ENCODE peak calls at places on chromosomes 11 and 22, in five cellular contexts. G, Y, X, S and R are unnamed samples.
A peak's percentile ranks its signal among the peaks of the same experiment; 100 is the strongest.

GRCh38 chr11:35126000-35126878 is 12.7 kb upstream of the CD44 start:
- DNase-seq in X (no peak), S (no peak), Y (no peak), G (no peak), R (no peak)

GRCh38 chr11:112540261-112540660 is 279.6 kb upstream of the PLET1 start:
- DNase-seq in X (no peak), Y (no peak), G (no peak), S (no peak), R (no peak)

GRCh38 chr11:123841189-123841588 is 35.0 kb upstream of the OR6M1 start:
- DNase-seq in X (no peak), G (no peak), Y (no peak), S (no peak), R (no peak)

GRCh38 chr11:36446135-36446534 is 63.9 kb downstream of the TRAF6 start:
- DNase-seq in Y (no peak), G (no peak), S (no peak), X (no peak), R (no peak)

GRCh38 chr11:66904055-66904454 is 47.2 kb downstream of the LRFN4 start:
- DNase-seq in S (no peak), Y (no peak), G (peak; percentile 6), X (no peak), R (no peak)

GRCh38 chr11:96942855-96943254 is 553.0 kb downstream of the JRKL start:
- DNase-seq in Y (no peak), X (no peak), G (no peak), S (no peak), R (no peak)

GRCh38 chr11:73439002-73439843 is 63.0 kb downstream of the RELT start:
- DNase-seq in G (peak; percentile 61), Y (no peak), X (no peak), S (peak; percentile 14), R (no peak)

GRCh38 chr11:33857924-33858323 is 34.0 kb downstream of the LMO2 start:
- DNase-seq in Y (no peak), S (peak; percentile 67), G (peak; percentile 81), X (peak; percentile 67), R (peak; percentile 58)

GRCh38 chr11:32386770-32387377 is 48.5 kb downstream of the WT1 start:
- DNase-seq in S (no peak), Y (no peak), X (no peak), G (peak; percentile 37), R (no peak)

GRCh38 chr11:75325713-75326438 is 25.6 kb downstream of the ARRB1 start:
- DNase-seq in X (no peak), S (peak; percentile 34), Y (no peak), G (no peak), R (no peak)

GRCh38 chr11:57567512-57568329 is at the start of gene UBE2L6:
- DNase-seq in S (peak; percentile 47), Y (no peak), X (peak; percentile 74), G (peak; percentile 91), R (peak; percentile 54)

GRCh38 chr22:41302016-41302767 is 867 bp downstream of the ZC3H7B start:
- DNase-seq in X (peak; percentile 58), G (peak; percentile 80), Y (no peak), S (no peak), R (peak; percentile 17)

GRCh38 chr11:1291295-1292017 is 18.0 kb downstream of the TOLLIP start:
- DNase-seq in X (no peak), Y (no peak), G (no peak), S (no peak), R (no peak)

GRCh38 chr11:115182282-115182952 is 321.8 kb downstream of the CADM1 start:
- DNase-seq in G (no peak), S (no peak), X (no peak), Y (no peak), R (no peak)

GRCh38 chr11:11636671-11637070 is 14.9 kb upstream of the GALNT18 start:
- DNase-seq in X (no peak), S (no peak), Y (no peak), G (no peak), R (no peak)

GRCh38 chr11:457071-457760 is 7.1 kb downstream of the PTDSS2 start:
- DNase-seq in S (no peak), Y (no peak), X (no peak), G (no peak), R (no peak)

GRCh38 chr11:116055064-116055463 is 550.8 kb upstream of the CADM1 start:
- DNase-seq in G (no peak), S (no peak), X (no peak), Y (no peak), R (no peak)

GRCh38 chr22:40462195-40462988 is 92.0 kb downstream of the SGSM3 start:
- DNase-seq in G (no peak), S (no peak), Y (no peak), X (no peak), R (peak; percentile 13)

GRCh38 chr11:128346808-128347207 is 240.6 kb downstream of the ETS1 start:
- DNase-seq in S (no peak), G (no peak), Y (no peak), X (no peak), R (no peak)

GRCh38 chr11:270451-271208 is 7.6 kb upstream of the NLRP6 start:
- DNase-seq in S (no peak), X (no peak), Y (no peak), G (no peak), R (no peak)

GRCh38 chr22:31295831-31296230 is 3.5 kb upstream of the PIK3IP1 start:
- DNase-seq in G (no peak), S (no peak), X (no peak), Y (no peak), R (no peak)

GRCh38 chr11:130831506-130832385 is 84.5 kb downstream of the SNX19 start:
- DNase-seq in X (no peak), G (peak; percentile 41), S (no peak), Y (no peak), R (no peak)

GRCh38 chr11:7272373-7272772 is 20.7 kb downstream of the SYT9 start:
- DNase-seq in Y (no peak), X (no peak), S (no peak), G (no peak), R (no peak)

GRCh38 chr11:45180888-45181594 is 34.6 kb downstream of the PRDM11 start:
- DNase-seq in Y (no peak), G (peak; percentile 87), X (no peak), S (peak; percentile 25), R (peak; percentile 19)

GRCh38 chr11:102293873-102294601 is 23.2 kb upstream of the BIRC3 start:
- DNase-seq in X (no peak), S (no peak), G (no peak), Y (peak; percentile 52), R (peak; percentile 56)

GRCh38 chr11:68770781-68771180 is 19.5 kb upstream of the TESMIN start:
- DNase-seq in G (no peak), Y (no peak), S (no peak), X (no peak), R (no peak)